ENCODE peak calls at places on chromosomes 3 and 15, in eight cellular contexts. S, C, M, B, E, Y, Z and R are unnamed samples.

GRCh38 chr3:99941211-99941610 is 123.5 kb downstream of the CMSS1 start:
- DNase-seq in E (no peak), C (no peak), M (no peak), Z (no peak), S (no peak), Y (no peak), B (no peak), R (no peak)

GRCh38 chr3:51622868-51623267 is 48.2 kb upstream of the TEX264 start:
- DNase-seq in S (no peak), C (no peak), Z (no peak), E (no peak), B (peak), M (no peak), Y (peak), R (no peak)

GRCh38 chr3:125039897-125040175 is 16.0 kb downstream of the HEG1 start:
- DNase-seq in Y (no peak), B (no peak), C (no peak), M (no peak), S (no peak), Z (no peak), E (no peak), R (no peak)

GRCh38 chr15:60328852-60329443 is 68.8 kb downstream of the ANXA2 start:
- DNase-seq in S (peak), Y (peak), M (peak), Z (no peak), B (no peak), C (no peak), E (peak), R (peak)

GRCh38 chr3:150150633-150151032 is 179.9 kb upstream of the PFN2 start:
- DNase-seq in Z (no peak), C (no peak), B (no peak), M (no peak), Y (no peak), S (no peak), E (peak), R (no peak)

GRCh38 chr3:115830764-115831395 is 207.6 kb downstream of the GAP43 start:
- DNase-seq in Z (no peak), Y (no peak), E (no peak), S (no peak), B (peak), M (no peak), C (no peak), R (no peak)

GRCh38 chr3:196711838-196712513 is at the start of the genes CEP19 and PIGX:
- DNase-seq in Z (peak), M (peak), Y (peak), E (peak), S (peak), B (peak), C (peak), R (peak)

GRCh38 chr3:149706905-149707304 is 45.4 kb downstream of the COMMD2 start:
- DNase-seq in E (no peak), Y (peak), Z (no peak), C (no peak), B (no peak), M (no peak), S (no peak), R (no peak)

GRCh38 chr3:96169111-96169510 is 645.3 kb upstream of the EPHA6 start:
- DNase-seq in C (no peak), Y (no peak), S (no peak), B (no peak), E (no peak), M (no peak), Z (no peak), R (no peak)

GRCh38 chr3:197023998-197024651 is 5.5 kb downstream of the MELTF start:
- DNase-seq in M (no peak), B (no peak), C (no peak), E (no peak), S (no peak), Y (no peak), Z (no peak), R (no peak)

GRCh38 chr3:16028604-16029003 is 145.9 kb upstream of the GALNT15 start:
- DNase-seq in E (no peak), B (peak), C (no peak), S (no peak), Z (no peak), Y (no peak), M (no peak), R (no peak)

DNA sequence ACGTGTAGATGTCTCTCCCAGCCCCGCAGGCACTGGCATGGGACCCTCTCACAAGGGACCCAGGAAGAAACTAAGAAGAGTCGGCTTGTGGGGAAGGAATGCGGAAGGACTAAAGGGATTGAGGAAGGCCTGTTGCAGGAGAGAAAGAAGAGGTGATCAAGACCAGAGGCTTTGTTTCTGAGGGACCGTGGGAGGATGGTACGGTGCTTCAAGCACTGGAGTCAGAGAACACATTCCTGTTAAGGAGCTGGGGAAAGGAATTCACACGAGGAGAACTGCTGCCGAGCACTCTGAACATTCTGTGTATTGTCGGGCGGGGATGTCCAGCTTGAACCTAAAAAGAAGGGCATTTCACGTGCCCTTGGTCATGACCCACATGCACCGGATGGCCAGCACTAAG is 91.4 kb downstream of the TAMM41 start:
- DNase-seq in S (no peak), Z (no peak), M (no peak), E (no peak), B (no peak), C (no peak), Y (no peak), R (no peak)
- TF ChIP-seq CTCF in S (no peak), Z (no peak), M (no peak), E (no peak), B (no peak), C (no peak), Y (no peak), R (no peak)

DNA sequence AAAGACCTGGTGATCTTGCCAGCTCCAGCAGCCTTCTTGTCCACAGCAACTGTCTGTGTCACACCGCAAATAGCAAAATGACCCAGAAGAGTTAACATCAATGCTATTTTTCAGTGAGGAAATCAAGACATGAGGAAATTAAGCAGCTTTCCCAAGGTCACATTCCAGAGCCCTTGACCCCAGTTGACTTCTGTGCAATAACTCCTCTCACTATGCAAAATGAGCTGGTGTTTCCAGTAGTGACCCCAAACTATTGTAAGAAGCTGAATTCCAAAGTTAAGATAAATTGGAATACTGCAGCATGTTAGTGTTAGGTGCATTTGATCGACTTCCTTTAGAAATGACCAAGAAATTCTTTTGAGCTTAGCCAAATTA is 172.8 kb upstream of the SNTN start:
- DNase-seq in E (no peak), C (no peak), Z (no peak), S (no peak), M (no peak), Y (no peak), B (no peak), R (no peak)
- TF ChIP-seq CTCF in E (no peak), C (no peak), Z (no peak), S (no peak), M (no peak), Y (no peak), B (no peak), R (no peak)

DNA sequence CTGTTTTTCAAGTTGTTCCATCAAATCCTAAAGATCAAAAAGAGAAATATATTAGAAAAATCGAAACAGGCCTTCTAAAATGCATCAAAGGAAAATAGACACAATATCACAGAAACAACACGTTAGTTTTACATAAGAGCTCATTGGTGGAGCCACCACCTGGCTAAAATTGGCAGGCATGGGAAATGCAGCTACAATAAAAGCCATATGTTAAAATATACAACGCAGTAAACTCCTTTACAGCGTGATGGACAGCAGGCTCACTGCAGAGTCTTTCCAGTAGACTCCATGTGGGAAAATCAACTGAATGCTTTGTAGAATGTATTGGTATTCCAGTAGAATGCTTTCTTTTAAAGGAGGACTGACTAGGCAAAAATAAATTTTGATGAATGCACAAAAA is 40.9 kb upstream of the MYO5C start:
- DNase-seq in M (no peak), B (no peak), Z (no peak), C (no peak), E (peak), S (no peak), Y (no peak), R (no peak)
- TF ChIP-seq CTCF in M (peak), B (no peak), Z (no peak), C (peak), E (peak), S (peak), Y (peak), R (no peak)

GRCh38 chr3:188631291-188632010 is 477.5 kb downstream of the LPP start:
- DNase-seq in B (peak), C (no peak), Y (peak), M (no peak), Z (no peak), S (no peak), E (peak), R (no peak)
- TF ChIP-seq CTCF in B (no peak), C (no peak), Y (no peak), M (no peak), Z (no peak), S (no peak), E (no peak), R (no peak)

GRCh38 chr15:94370197-94370987 is 139.0 kb downstream of the MCTP2 start:
- DNase-seq in B (peak), S (no peak), Z (no peak), Y (no peak), E (peak), C (no peak), M (no peak), R (no peak)

GRCh38 chr15:94381384-94381783 is 150.0 kb downstream of the MCTP2 start:
- DNase-seq in E (no peak), S (no peak), Y (no peak), Z (no peak), M (no peak), B (no peak), C (no peak), R (no peak)

GRCh38 chr15:94380798-94381197 is 149.4 kb downstream of the MCTP2 start:
- DNase-seq in M (no peak), C (no peak), Y (no peak), Z (no peak), B (no peak), E (no peak), S (no peak), R (no peak)

GRCh38 chr15:94375997-94376396 is 144.6 kb downstream of the MCTP2 start:
- DNase-seq in B (no peak), C (no peak), Z (no peak), S (no peak), Y (no peak), M (no peak), E (no peak), R (no peak)
- TF ChIP-seq CTCF in B (no peak), C (no peak), Z (no peak), S (no peak), Y (peak), M (no peak), E (no peak), R (no peak)

GRCh38 chr3:179416681-179417080 is 34.6 kb downstream of the GNB4 start:
- DNase-seq in S (no peak), E (no peak), M (no peak), Z (no peak), B (peak), Y (no peak), C (no peak), R (no peak)

GRCh38 chr3:179418610-179419009 is 32.7 kb downstream of the GNB4 start:
- DNase-seq in M (no peak), B (no peak), Z (no peak), C (no peak), S (no peak), E (no peak), Y (no peak), R (no peak)

GRCh38 chr3:179425075-179425474 is 26.2 kb downstream of the GNB4 start:
- DNase-seq in Y (no peak), S (no peak), B (no peak), M (no peak), E (no peak), C (no peak), Z (no peak), R (no peak)

GRCh38 chr3:179421500-179421899 is 29.8 kb downstream of the GNB4 start:
- DNase-seq in E (no peak), C (no peak), Z (no peak), B (no peak), Y (peak), M (no peak), S (no peak), R (no peak)
- TF ChIP-seq CTCF in E (peak), C (peak), Z (no peak), B (peak), Y (peak), M (peak), S (peak), R (no peak)